ENCODE peak calls at places on chromosomes 4 and X, in eight cellular contexts. X is GM20000, E is GM13976, U is right lobe of liver, G is dorsolateral prefrontal cortex, V is PC-3, H is cardiac fibroblast, P is BJ. A is an unnamed sample.

GRCh38 chrX:74179071-74179470 is 124.9 kb upstream of the ZCCHC13 start:
- DNase-seq in E (no peak), V (peak; percentile 62), G (no peak), P (peak; percentile 26), H (peak; percentile 35), U (no peak), X (no peak), A (peak; percentile 20)

GRCh38 chrX:68995780-68996551 is 167.1 kb downstream of the EFNB1 start:
- DNase-seq in U (peak; percentile 41), H (peak; percentile 92), E (no peak), X (no peak), P (no peak), G (no peak), V (no peak), A (peak; percentile 48)

GRCh38 chr4:187632260-187633010 is 363.1 kb upstream of the ZFP42 start:
- DNase-seq in U (no peak), X (no peak), H (no peak), P (no peak), V (no peak), G (no peak), E (no peak), A (no peak)

GRCh38 chr4:30256105-30256828 is 463.9 kb upstream of the PCDH7 start:
- DNase-seq in H (no peak), E (no peak), U (no peak), X (no peak), P (no peak), V (peak; percentile 40), G (no peak), A (no peak)

GRCh38 chrX:38717871-38718270 is 83.4 kb upstream of the MID1IP1 start:
- DNase-seq in U (no peak), V (peak; percentile 46), E (peak; percentile 40), X (peak; percentile 5), H (peak; percentile 12), G (no peak), P (no peak), A (no peak)

GRCh38 chr4:6772223-6772928 is 10.2 kb upstream of the KIAA0232 start:
- DNase-seq in H (peak; percentile 23), V (peak; percentile 44), G (no peak), P (no peak), U (no peak), X (no peak), E (no peak), A (no peak)

GRCh38 chr4:8891646-8892555 is 20.3 kb upstream of the HMX1 start:
- DNase-seq in G (no peak), P (no peak), H (no peak), X (no peak), V (no peak), E (no peak), U (no peak), A (no peak)

GRCh38 chr4:7145291-7145934 is 46.9 kb upstream of the SORCS2 start:
- DNase-seq in H (no peak), X (no peak), E (no peak), U (no peak), P (no peak), G (no peak), V (no peak), A (no peak)

GRCh38 chr4:189131131-189131530 is 809.5 kb upstream of the FRG1 start:
- DNase-seq in H (no peak), U (no peak), X (no peak), V (no peak), E (no peak), P (no peak), G (no peak), A (no peak)

GRCh38 chr4:41658106-41658505 is 90.4 kb downstream of the PHOX2B start:
- DNase-seq in H (no peak), V (peak; percentile 31), X (no peak), U (no peak), G (no peak), P (no peak), E (no peak), A (no peak)

GRCh38 chrX:82816572-82816971 is 691.5 kb upstream of the POU3F4 start:
- DNase-seq in P (no peak), U (no peak), E (no peak), X (no peak), H (no peak), G (no peak), V (peak; percentile 79), A (no peak)

GRCh38 chr4:121408-122084 is 2.8 kb upstream of the ZNF718 start:
- DNase-seq in G (no peak), H (no peak), P (no peak), V (no peak), E (no peak), X (no peak), U (no peak), A (no peak)

GRCh38 chr4:110165382-110166285 is 32.8 kb downstream of the ELOVL6 start:
- DNase-seq in U (no peak), G (no peak), X (peak; percentile 29), V (peak; percentile 73), P (peak; percentile 19), E (no peak), H (peak; percentile 35), A (no peak)

GRCh38 chr4:110160616-110161015 is 37.8 kb downstream of the ELOVL6 start:
- DNase-seq in E (no peak), X (no peak), U (no peak), V (no peak), H (no peak), G (no peak), P (no peak), A (no peak)

GRCh38 chr4:110164856-110165255 is 33.6 kb downstream of the ELOVL6 start:
- DNase-seq in H (no peak), E (no peak), V (peak; percentile 62), X (no peak), U (no peak), G (no peak), P (no peak), A (no peak)

GRCh38 chr4:110164251-110164650 is 34.2 kb downstream of the ELOVL6 start:
- DNase-seq in G (no peak), X (no peak), E (no peak), U (no peak), H (peak; percentile 6), V (peak; percentile 59), P (no peak), A (no peak)

DNA sequence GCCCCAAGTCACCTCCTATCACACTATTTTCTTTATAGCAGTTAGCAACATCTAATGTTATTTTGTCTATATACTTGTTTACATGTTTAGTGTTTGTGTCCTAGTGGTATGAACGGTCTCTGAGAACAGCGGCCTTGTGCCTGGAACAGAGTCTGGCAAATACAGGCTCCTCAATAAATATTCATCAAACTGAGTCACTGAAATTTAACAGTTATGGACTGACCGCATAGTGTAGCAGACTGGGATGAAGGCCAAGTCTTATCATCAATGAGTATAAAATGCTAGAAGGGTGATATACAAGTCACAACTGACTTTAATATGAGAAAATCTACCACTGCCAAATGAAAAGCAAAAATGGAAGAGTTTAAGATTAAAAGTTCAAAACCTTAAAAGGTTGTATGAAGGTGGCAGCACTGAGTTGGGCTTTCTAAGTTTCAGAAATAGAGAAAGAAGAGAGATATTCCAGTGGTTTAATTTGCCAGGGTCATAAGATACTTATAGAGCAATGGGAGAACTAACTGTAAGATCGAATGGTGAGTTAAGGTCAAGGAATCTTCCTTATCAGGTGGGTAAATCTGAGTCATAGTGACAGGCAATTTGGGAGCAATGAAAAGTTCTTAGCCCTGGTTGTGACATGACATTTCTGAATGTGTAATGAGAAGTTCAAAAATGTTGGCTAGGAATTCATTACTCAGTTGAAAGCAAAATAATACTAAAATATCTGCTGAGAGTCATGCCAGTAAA is 34.9 kb downstream of the ELOVL6 start:
- DNase-seq in H (peak; percentile 73), U (no peak), G (no peak), V (peak; percentile 63), P (peak; percentile 39), X (no peak), E (no peak), A (no peak)
- TF ChIP-seq CTCF in H (peak; percentile 21), U (no peak), G (no peak), V (peak; percentile 23), P (peak; percentile 26), X (no peak), E (no peak), A (peak; percentile 30)

GRCh38 chr4:108887034-108887433 is 124.2 kb upstream of the ETNPPL start:
- DNase-seq in E (no peak), V (no peak), G (no peak), U (no peak), X (no peak), H (no peak), P (no peak), A (no peak)
- TF ChIP-seq CTCF in E (no peak), V (no peak), G (no peak), U (no peak), X (no peak), H (no peak), P (no peak), A (no peak)

DNA sequence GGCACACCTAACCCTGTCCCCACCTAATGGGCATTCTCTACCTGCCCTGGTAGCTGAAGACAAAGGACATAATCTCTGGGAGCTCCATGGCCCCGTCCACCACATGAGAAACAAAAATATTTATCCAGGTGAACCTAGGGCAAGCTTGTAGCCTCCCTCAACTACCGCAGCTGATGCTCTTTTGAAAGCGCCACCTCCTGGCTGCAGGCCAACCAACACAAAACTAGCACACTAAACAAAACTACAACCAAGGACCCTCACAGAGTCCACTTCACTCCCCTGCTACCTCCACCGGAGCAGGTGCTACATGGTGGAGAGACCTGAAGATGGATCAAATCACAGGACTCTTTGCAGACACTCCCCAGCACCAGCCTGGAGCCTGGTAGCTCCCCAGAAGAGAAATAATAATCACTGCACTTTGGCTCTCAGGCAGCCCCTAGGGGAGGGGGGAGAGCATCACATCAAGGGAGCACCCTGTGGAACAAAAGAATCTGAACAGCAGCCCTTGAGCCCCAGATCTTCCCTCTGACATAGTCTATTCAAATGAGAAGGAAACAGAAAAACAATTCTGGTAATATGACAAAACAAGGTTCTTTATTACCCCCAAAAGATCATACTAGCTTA is 111.3 kb upstream of the ATP8A1 start:
- DNase-seq in X (no peak), P (no peak), U (no peak), V (no peak), E (no peak), H (no peak), G (no peak), A (no peak)
- TF ChIP-seq CTCF in X (no peak), P (no peak), U (no peak), V (no peak), E (no peak), H (no peak), G (no peak), A (no peak)

GRCh38 chr4:164997941-164998340 is 20.5 kb upstream of the TRIM61 start:
- DNase-seq in P (no peak), G (no peak), X (no peak), U (no peak), V (no peak), E (no peak), H (no peak), A (no peak)

GRCh38 chr4:164997324-164997723 is 19.9 kb upstream of the TRIM61 start:
- DNase-seq in G (no peak), U (no peak), P (no peak), V (peak; percentile 54), H (peak; percentile 5), E (no peak), X (no peak), A (no peak)
- TF ChIP-seq CTCF in G (no peak), U (no peak), P (peak; percentile 22), V (peak; percentile 59), H (no peak), E (no peak), X (peak; percentile 3), A (no peak)

A was measured in AG04450.